ENCODE peak calls at places on chromosomes 11 and 22, in eight cellular contexts. O is adrenal gland, H is endothelial cell, P is lung, U is OCI-LY7, M is AG09309, B is A673, J is heart left ventricle. Y is an unnamed sample.

GRCh38 chr11:57251491-57252104 is 14.5 kb upstream of the APLNR start:
- DNase-seq in H (no peak), P (no peak), J (no peak), M (no peak), U (no peak), O (no peak), B (peak; percentile 41), Y (no peak)

GRCh38 chr11:34242037-34242625 is 115.7 kb downstream of the ABTB2 start:
- DNase-seq in H (no peak), J (no peak), M (no peak), B (no peak), P (no peak), O (no peak), U (no peak), Y (peak; percentile 41)

GRCh38 chr22:48751539-48752437 is 1075.9 kb downstream of the BRD1 start:
- DNase-seq in H (no peak), U (no peak), B (no peak), J (no peak), M (no peak), O (no peak), P (peak; percentile 18), Y (no peak)

GRCh38 chr22:35539910-35540599 is 576 bp upstream of the RASD2 start:
- DNase-seq in O (peak; percentile 71), U (peak; percentile 73), H (peak; percentile 60), J (peak; percentile 86), P (no peak), B (peak; percentile 63), M (no peak), Y (peak; percentile 93)

GRCh38 chr11:60951909-60952741 is at the start of gene SLC15A3:
- DNase-seq in O (peak; percentile 56), P (peak; percentile 77), M (no peak), H (no peak), U (peak; percentile 86), J (peak; percentile 84), B (no peak), Y (peak; percentile 86)

GRCh38 chr11:30328676-30329075 is 5.8 kb downstream of the ARL14EP start:
- DNase-seq in B (no peak), P (no peak), M (no peak), U (no peak), H (no peak), O (no peak), J (no peak), Y (no peak)

GRCh38 chr11:67160872-67161783 is 42.1 kb downstream of the KDM2A start:
- DNase-seq in O (no peak), B (peak; percentile 37), U (no peak), M (peak; percentile 5), P (no peak), J (no peak), H (no peak), Y (no peak)

GRCh38 chr11:46352063-46352841 is 5.0 kb downstream of the DGKZ start:
- DNase-seq in H (peak; percentile 80), P (no peak), M (no peak), J (peak; percentile 82), B (peak; percentile 88), O (no peak), U (peak; percentile 71), Y (peak; percentile 75)

GRCh38 chr11:206002-206384 is 1.2 kb downstream of the BET1L start:
- DNase-seq in P (peak; percentile 28), O (no peak), H (peak; percentile 1), B (no peak), U (no peak), J (no peak), M (no peak), Y (no peak)

GRCh38 chr22:49660794-49661781 is 166.6 kb downstream of the BRD1 start:
- DNase-seq in P (no peak), O (peak; percentile 13), M (no peak), J (peak; percentile 46), B (no peak), U (peak; percentile 44), H (no peak), Y (no peak)

GRCh38 chr11:590997-591396 is 14.7 kb downstream of the PHRF1 start:
- DNase-seq in J (no peak), M (no peak), B (no peak), U (no peak), O (no peak), P (no peak), H (no peak), Y (no peak)

GRCh38 chr22:35742342-35743100 is 24.8 kb downstream of the APOL5 start:
- DNase-seq in J (no peak), B (no peak), H (no peak), P (no peak), O (no peak), M (peak; percentile 46), U (no peak), Y (no peak)

GRCh38 chr11:35786918-35787557 is 124.5 kb downstream of the TRIM44 start:
- DNase-seq in H (no peak), P (no peak), O (no peak), M (no peak), U (no peak), J (peak; percentile 62), B (no peak), Y (no peak)

GRCh38 chr11:113261709-113262475 is 52.5 kb upstream of the TTC12 start:
- DNase-seq in O (peak; percentile 56), M (no peak), H (no peak), J (no peak), U (no peak), P (no peak), B (no peak), Y (no peak)

GRCh38 chr11:88779551-88779950 is 286.2 kb downstream of the GRM5 start:
- DNase-seq in H (no peak), J (no peak), P (no peak), O (no peak), U (no peak), B (no peak), M (peak; percentile 43), Y (no peak)

GRCh38 chr11:33779849-33780528 is 5.7 kb upstream of the FBXO3 start:
- DNase-seq in O (no peak), U (no peak), P (no peak), H (no peak), B (no peak), M (peak; percentile 34), J (no peak), Y (no peak)

GRCh38 chr22:36773935-36774334 is 2.0 kb downstream of the IFT27 start:
- DNase-seq in P (no peak), J (no peak), B (peak; percentile 45), H (no peak), M (peak; percentile 11), O (no peak), U (peak; percentile 31), Y (no peak)
- TF ChIP-seq CTCF in P (peak; percentile 10), J (peak; percentile 18), B (peak; percentile 59), H (peak; percentile 26), M (peak; percentile 58), O (peak; percentile 41), U (peak; percentile 68), Y (no peak)

GRCh38 chr11:83544871-83545270 is 258.7 kb upstream of the CCDC90B start:
- DNase-seq in H (no peak), O (no peak), M (no peak), B (no peak), P (no peak), U (no peak), J (no peak), Y (no peak)

GRCh38 chr11:83537131-83537610 is 251.0 kb upstream of the CCDC90B start:
- DNase-seq in P (no peak), J (no peak), O (no peak), B (no peak), H (no peak), M (no peak), U (no peak), Y (no peak)

GRCh38 chr11:83543918-83544491 is 257.8 kb upstream of the CCDC90B start:
- DNase-seq in H (no peak), M (no peak), U (no peak), O (no peak), J (no peak), P (no peak), B (no peak), Y (no peak)

GRCh38 chr11:83538286-83538685 is 252.1 kb upstream of the CCDC90B start:
- DNase-seq in B (no peak), O (no peak), M (no peak), U (no peak), P (no peak), H (no peak), J (no peak), Y (no peak)

DNA sequence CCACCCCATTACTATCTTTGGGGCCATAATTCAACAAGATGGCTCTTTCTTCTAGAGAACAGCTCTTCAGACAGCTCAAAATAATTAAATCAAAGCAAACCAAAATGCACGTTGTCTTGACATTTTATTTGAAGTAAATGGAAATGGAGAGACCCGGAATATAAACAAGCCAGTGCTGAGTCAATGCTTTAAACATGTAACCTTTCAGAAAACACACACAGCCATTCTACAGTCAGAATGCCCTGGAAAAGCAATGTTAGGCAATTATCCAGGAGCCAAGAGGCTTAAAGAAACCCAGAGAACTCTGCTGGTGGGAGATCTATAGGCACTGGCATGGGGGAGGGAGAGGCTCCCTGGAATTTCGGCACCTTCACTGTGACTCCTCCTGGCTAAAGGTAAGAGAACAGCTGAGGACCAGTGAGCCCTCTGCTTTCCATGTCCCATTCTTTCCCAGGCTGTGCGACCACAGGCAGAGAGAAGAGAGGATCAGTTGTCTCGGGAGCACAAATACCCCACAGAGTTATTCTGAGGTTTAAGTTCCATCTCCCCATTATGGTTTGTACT is 254.0 kb upstream of the CCDC90B start:
- DNase-seq in O (no peak), U (no peak), H (no peak), B (no peak), J (no peak), P (no peak), M (no peak), Y (no peak)
- TF ChIP-seq CTCF in O (no peak), U (no peak), H (no peak), B (no peak), J (no peak), P (no peak), M (no peak), Y (no peak)

DNA sequence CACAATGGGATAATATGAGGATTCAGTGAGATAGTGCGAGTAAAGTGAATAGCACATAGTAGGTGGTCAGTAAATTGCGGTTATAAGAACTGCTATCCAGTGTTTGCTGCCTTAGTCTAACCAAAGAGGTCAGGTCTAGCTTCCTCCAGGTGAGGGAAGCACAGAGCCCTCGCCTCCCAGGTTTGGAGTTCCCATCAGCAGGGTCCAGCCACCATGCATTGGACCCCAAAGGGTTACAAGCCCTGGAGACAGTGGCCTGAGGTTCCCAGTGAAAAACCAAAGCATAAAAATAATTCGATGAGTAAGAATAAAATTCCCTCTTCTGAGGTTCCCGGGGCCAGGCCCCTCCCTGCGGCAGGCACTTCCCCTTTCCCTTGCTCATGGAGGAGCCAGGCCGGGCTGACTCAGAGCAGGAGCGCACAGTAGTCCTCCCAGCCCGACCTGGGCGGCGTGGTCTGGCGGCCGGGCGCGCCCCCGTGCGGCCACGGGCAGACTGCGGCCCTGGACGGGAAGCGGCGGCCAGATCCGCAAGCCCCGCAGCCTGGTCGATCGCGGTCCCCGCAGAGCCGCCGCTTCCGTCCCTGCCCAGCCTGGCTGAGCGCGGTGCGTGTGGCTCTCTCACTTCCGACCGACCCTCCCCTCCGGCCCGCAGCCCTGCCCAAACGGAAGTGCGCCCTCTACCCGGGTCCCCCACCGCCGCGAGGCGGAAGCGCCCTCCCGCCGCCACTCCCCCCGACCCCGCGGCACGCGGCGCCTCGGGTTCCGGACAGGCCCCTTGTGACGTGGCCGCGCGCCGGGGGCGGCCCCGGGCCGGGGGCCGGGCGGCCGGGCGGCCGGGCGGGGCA is at the start of gene SLC39A13:
- DNase-seq in B (peak; percentile 99), U (peak; percentile 96), P (peak; percentile 94), J (peak; percentile 98), M (peak; percentile 83), H (peak; percentile 96), O (peak; percentile 95), Y (peak; percentile 98)
- TF ChIP-seq CTCF in B (peak; percentile 75), U (peak; percentile 91), P (peak; percentile 62), J (peak; percentile 97), M (peak; percentile 42), H (peak; percentile 86), O (peak; percentile 97), Y (peak; percentile 98)

GRCh38 chr11:73963861-73964260 is 13.0 kb downstream of the DNAJB13 start:
- DNase-seq in H (no peak), J (no peak), M (no peak), U (no peak), O (no peak), P (no peak), B (no peak), Y (peak; percentile 6)
- TF ChIP-seq CTCF in H (no peak), J (no peak), M (no peak), U (no peak), O (no peak), P (no peak), B (no peak), Y (no peak)

Y was measured in GM13976.